ENCODE peak calls at places on chromosome 6, in five cellular contexts. One of them, this sample, is unnamed.

GRCh38 chr6:141140905-141141304 is 991.8 kb upstream of the GJE1 start:
- DNase-seq in HCEC 1CT: no peak
- DNase-seq in T-cell: no peak
- DNase-seq in NCI-H345: no peak
- DNase-seq in effector memory CD4-positive, alpha-beta T cell: no peak
- DNase-seq in this sample: no peak

GRCh38 chr6:87473419-87473903 is 687 bp downstream of the SLC35A1 start:
- DNase-seq in HCEC 1CT: peak
- DNase-seq in NCI-H345: peak
- DNase-seq in effector memory CD4-positive, alpha-beta T cell: no peak
- DNase-seq in T-cell: no peak
- DNase-seq in this sample: peak

GRCh38 chr6:169221264-169221663 is 32.4 kb downstream of the THBS2 start:
- DNase-seq in T-cell: no peak
- DNase-seq in NCI-H345: no peak
- DNase-seq in HCEC 1CT: no peak
- DNase-seq in effector memory CD4-positive, alpha-beta T cell: no peak
- DNase-seq in this sample: no peak

GRCh38 chr6:938271-939046 is 245.5 kb upstream of the EXOC2 start:
- DNase-seq in effector memory CD4-positive, alpha-beta T cell: no peak
- DNase-seq in T-cell: no peak
- DNase-seq in NCI-H345: no peak
- DNase-seq in HCEC 1CT: no peak
- DNase-seq in this sample: no peak

GRCh38 chr6:138007014-138007472 is 100.2 kb downstream of the PERP start:
- DNase-seq in effector memory CD4-positive, alpha-beta T cell: no peak
- DNase-seq in HCEC 1CT: peak
- DNase-seq in NCI-H345: peak
- DNase-seq in T-cell: no peak
- DNase-seq in this sample: no peak

GRCh38 chr6:119207973-119208725 is 129.7 kb upstream of the FAM184A start:
- DNase-seq in NCI-H345: no peak
- DNase-seq in T-cell: no peak
- DNase-seq in effector memory CD4-positive, alpha-beta T cell: no peak
- DNase-seq in HCEC 1CT: peak
- DNase-seq in this sample: no peak

GRCh38 chr6:166625356-166625755 is 1.7 kb downstream of the RPS6KA2 start:
- DNase-seq in NCI-H345: no peak
- DNase-seq in effector memory CD4-positive, alpha-beta T cell: no peak
- DNase-seq in T-cell: no peak
- DNase-seq in HCEC 1CT: peak
- DNase-seq in this sample: no peak

GRCh38 chr6:47066418-47066817 is 24.3 kb upstream of the ADGRF1 start:
- DNase-seq in NCI-H345: no peak
- DNase-seq in HCEC 1CT: no peak
- DNase-seq in T-cell: no peak
- DNase-seq in effector memory CD4-positive, alpha-beta T cell: no peak
- DNase-seq in this sample: no peak

GRCh38 chr6:138500045-138500665 is 861 bp upstream of the NHSL1 start:
- DNase-seq in HCEC 1CT: no peak
- DNase-seq in T-cell: no peak
- DNase-seq in effector memory CD4-positive, alpha-beta T cell: no peak
- DNase-seq in NCI-H345: no peak
- DNase-seq in this sample: no peak

GRCh38 chr6:122622404-122622938 is 12.3 kb downstream of the PKIB start:
- DNase-seq in NCI-H345: peak
- DNase-seq in T-cell: no peak
- DNase-seq in effector memory CD4-positive, alpha-beta T cell: no peak
- DNase-seq in HCEC 1CT: no peak
- DNase-seq in this sample: no peak

This sample was measured in effector CD4-positive, alpha-beta T cell.